ENCODE peak calls at places on chromosomes 1 and 21, in six cellular contexts. U is naive thymus-derived CD8-positive, alpha-beta T cell; D is HL-60; C is stimulated activated CD4-positive, alpha-beta T cell treated with anti-CD3 and anti-CD28 coated beads, Interleukin-1b, Interleukin-23, amount 100 ng/mL, for 24 hours; R is GM19239; S is H54. X is an unnamed sample.

GRCh38 chr1:234315091-234315541 is 58.1 kb upstream of the COA6 start:
- DNase-seq in S (peak), U (no peak), R (no peak), D (no peak), C (no peak), X (peak)

GRCh38 chr1:92315766-92316413 is 17.0 kb downstream of the RPAP2 start:
- DNase-seq in U (peak), R (no peak), S (no peak), C (no peak), D (no peak), X (no peak)

GRCh38 chr21:42160111-42160949 is 58.6 kb upstream of the ABCG1 start:
- DNase-seq in C (no peak), R (no peak), S (no peak), U (peak), D (no peak), X (no peak)

GRCh38 chr1:10791117-10791951 is 5.1 kb downstream of the CASZ1 start:
- DNase-seq in U (no peak), S (no peak), R (no peak), C (no peak), D (no peak), X (no peak)

GRCh38 chr1:56799605-56800398 is 19.4 kb downstream of the FYB2 start:
- DNase-seq in R (no peak), U (no peak), C (no peak), S (peak), D (no peak), X (no peak)

GRCh38 chr1:42931911-42932422 is 26.7 kb downstream of the SLC2A1 start:
- DNase-seq in D (peak), R (peak), C (no peak), S (no peak), U (peak), X (peak)

GRCh38 chr1:192159034-192159433 is 772 bp downstream of the RGS18 start:
- DNase-seq in R (no peak), D (peak), S (no peak), U (no peak), C (no peak), X (peak)

GRCh38 chr1:200272669-200273068 is 137.2 kb downstream of the ZNF281 start:
- DNase-seq in C (no peak), R (no peak), D (no peak), S (no peak), U (no peak), X (no peak)

GRCh38 chr1:16174886-16175598 is 19.2 kb upstream of the EPHA2 start:
- DNase-seq in S (no peak), D (no peak), R (no peak), C (no peak), U (no peak), X (no peak)

GRCh38 chr1:6965914-6966241 is 180.6 kb downstream of the CAMTA1 start:
- DNase-seq in C (no peak), R (no peak), U (no peak), S (no peak), D (no peak), X (no peak)

GRCh38 chr21:45388011-45388521 is 16.9 kb upstream of the COL18A1 start:
- DNase-seq in C (no peak), U (no peak), S (no peak), R (no peak), D (no peak), X (no peak)

GRCh38 chr1:154547333-154547732 is 11.1 kb downstream of the UBE2Q1 start:
- DNase-seq in D (no peak), U (no peak), S (no peak), C (no peak), R (no peak), X (no peak)

GRCh38 chr1:225813250-225813964 is 3.5 kb downstream of the EPHX1 start:
- DNase-seq in R (no peak), C (no peak), D (peak), U (no peak), S (peak), X (peak)

GRCh38 chr1:244371294-244372141 is 80.2 kb downstream of the ADSS2 start:
- DNase-seq in D (peak), R (no peak), C (no peak), U (no peak), S (no peak), X (no peak)

GRCh38 chr1:89262643-89263042 is 10.0 kb downstream of the GBP5 start:
- DNase-seq in R (no peak), U (no peak), D (no peak), S (peak), C (no peak), X (no peak)

GRCh38 chr1:28518745-28519341 is 13.0 kb downstream of the RCC1 start:
- DNase-seq in R (peak), U (no peak), C (no peak), D (peak), S (no peak), X (no peak)

GRCh38 chr1:156862602-156863599 is 2.2 kb downstream of the NTRK1 start:
- DNase-seq in S (no peak), D (no peak), C (no peak), R (no peak), U (no peak), X (peak)

GRCh38 chr1:237258871-237259270 is 216.9 kb downstream of the RYR2 start:
- DNase-seq in S (no peak), U (no peak), D (no peak), C (no peak), R (no peak), X (no peak)

GRCh38 chr1:84732520-84732919 is 42.3 kb upstream of the SSX2IP start:
- DNase-seq in C (no peak), U (no peak), S (no peak), R (no peak), D (no peak), X (no peak)

GRCh38 chr1:98315309-98315708 is 346.2 kb upstream of the SNX7 start:
- DNase-seq in U (no peak), R (no peak), S (no peak), C (no peak), D (no peak), X (no peak)

GRCh38 chr1:147292012-147292411 is 49.5 kb downstream of the CHD1L start:
- DNase-seq in S (peak), R (no peak), U (no peak), C (no peak), D (no peak), X (no peak)

GRCh38 chr1:94731891-94732290 is 88.3 kb upstream of the SLC44A3 start:
- DNase-seq in S (no peak), U (no peak), R (no peak), D (no peak), C (no peak), X (no peak)

GRCh38 chr21:37516998-37517397 is 150.4 kb downstream of the DYRK1A start:
- DNase-seq in S (no peak), C (no peak), U (no peak), D (no peak), R (no peak), X (no peak)

GRCh38 chr1:1291611-1292441 is 11.6 kb downstream of the SCNN1D start:
- DNase-seq in R (peak), D (peak), S (no peak), U (peak), C (no peak), X (no peak)

GRCh38 chr1:203055166-203055799 is 29.0 kb downstream of the PPFIA4 start:
- DNase-seq in R (no peak), C (no peak), U (no peak), S (no peak), D (no peak), X (no peak)

GRCh38 chr1:50974618-50974935 is 4.5 kb downstream of the CDKN2C start:
- DNase-seq in R (no peak), D (no peak), S (no peak), C (no peak), U (no peak), X (no peak)

GRCh38 chr1:87754036-87754603 is 425.4 kb downstream of the LMO4 start:
- DNase-seq in S (no peak), U (no peak), R (no peak), C (no peak), D (no peak), X (no peak)

GRCh38 chr1:201585099-201585498 is 46.2 kb downstream of the NAV1 start:
- DNase-seq in S (no peak), D (no peak), R (no peak), U (no peak), C (no peak), X (peak)

GRCh38 chr1:14136152-14136763 is 436.3 kb downstream of the PRDM2 start:
- DNase-seq in C (no peak), D (no peak), U (no peak), R (no peak), S (no peak), X (no peak)

GRCh38 chr1:107147813-107148212 is 7.0 kb downstream of the NTNG1 start:
- DNase-seq in D (no peak), U (no peak), S (no peak), R (no peak), C (no peak), X (no peak)

GRCh38 chr1:98988906-98989603 is 15.6 kb downstream of the PLPPR5 start:
- DNase-seq in U (no peak), R (no peak), C (no peak), S (no peak), D (no peak), X (no peak)

GRCh38 chr21:35037384-35038105 is 11.6 kb downstream of the RUNX1 start:
- DNase-seq in C (no peak), S (no peak), U (no peak), R (no peak), D (no peak), X (no peak)

GRCh38 chr1:38789498-38790169 is 69.9 kb downstream of the RRAGC start:
- DNase-seq in U (no peak), D (peak), C (no peak), R (no peak), S (no peak), X (no peak)

GRCh38 chr1:56074357-56074717 is 505.0 kb downstream of the PLPP3 start:
- DNase-seq in S (no peak), C (no peak), D (no peak), U (no peak), R (no peak), X (no peak)

X was measured in GF-D8.